ENCODE peak calls at places on chromosomes 5 and 9, in ten cellular contexts. One of them, this sample, is unnamed.

GRCh38 chr5:16737620-16738364 is 121.0 kb upstream of the RETREG1 start:
- DNase-seq in AG04449: no peak
- DNase-seq in colonic mucosa: peak
- DNase-seq in astrocyte: no peak
- DNase-seq in left ventricle myocardium inferior: no peak
- DNase-seq in coronary artery: no peak
- DNase-seq in GM12865: no peak
- DNase-seq in mammary epithelial cell: no peak
- DNase-seq in fibroblast of the aortic adventitia: no peak
- DNase-seq in Peyer's patch: no peak
- DNase-seq in this sample: no peak

GRCh38 chr5:95241635-95242034 is 43.3 kb downstream of the MCTP1 start:
- DNase-seq in AG04449: no peak
- DNase-seq in colonic mucosa: no peak
- DNase-seq in astrocyte: no peak
- DNase-seq in left ventricle myocardium inferior: no peak
- DNase-seq in coronary artery: no peak
- DNase-seq in GM12865: peak
- DNase-seq in mammary epithelial cell: no peak
- DNase-seq in fibroblast of the aortic adventitia: no peak
- DNase-seq in Peyer's patch: no peak
- DNase-seq in this sample: no peak

GRCh38 chr9:21958833-21959232 is 35.4 kb downstream of the CDKN2A start:
- DNase-seq in AG04449: no peak
- DNase-seq in colonic mucosa: no peak
- DNase-seq in astrocyte: no peak
- DNase-seq in left ventricle myocardium inferior: no peak
- DNase-seq in coronary artery: no peak
- DNase-seq in GM12865: no peak
- DNase-seq in mammary epithelial cell: no peak
- DNase-seq in fibroblast of the aortic adventitia: no peak
- DNase-seq in Peyer's patch: no peak
- DNase-seq in this sample: no peak

GRCh38 chr5:177313561-177314259 is 2.0 kb upstream of the MXD3 start:
- DNase-seq in AG04449: no peak
- DNase-seq in colonic mucosa: no peak
- DNase-seq in astrocyte: no peak
- DNase-seq in left ventricle myocardium inferior: no peak
- DNase-seq in coronary artery: no peak
- DNase-seq in GM12865: no peak
- DNase-seq in mammary epithelial cell: no peak
- DNase-seq in fibroblast of the aortic adventitia: no peak
- DNase-seq in Peyer's patch: peak
- DNase-seq in this sample: no peak

GRCh38 chr9:114693248-114693895 is 11.4 kb upstream of the TEX48 start:
- DNase-seq in AG04449: no peak
- DNase-seq in colonic mucosa: peak
- DNase-seq in astrocyte: no peak
- DNase-seq in left ventricle myocardium inferior: no peak
- DNase-seq in coronary artery: no peak
- DNase-seq in GM12865: no peak
- DNase-seq in mammary epithelial cell: peak
- DNase-seq in fibroblast of the aortic adventitia: no peak
- DNase-seq in Peyer's patch: no peak
- DNase-seq in this sample: no peak

GRCh38 chr5:149229298-149229937 is 42.2 kb upstream of the AFAP1L1 start:
- DNase-seq in AG04449: no peak
- DNase-seq in colonic mucosa: no peak
- DNase-seq in astrocyte: no peak
- DNase-seq in left ventricle myocardium inferior: no peak
- DNase-seq in coronary artery: no peak
- DNase-seq in GM12865: no peak
- DNase-seq in mammary epithelial cell: no peak
- DNase-seq in fibroblast of the aortic adventitia: no peak
- DNase-seq in Peyer's patch: no peak
- DNase-seq in this sample: no peak

GRCh38 chr9:33638516-33638915 is 114.5 kb downstream of the ANKRD18B start:
- DNase-seq in AG04449: no peak
- DNase-seq in colonic mucosa: no peak
- DNase-seq in astrocyte: no peak
- DNase-seq in left ventricle myocardium inferior: no peak
- DNase-seq in coronary artery: no peak
- DNase-seq in GM12865: no peak
- DNase-seq in mammary epithelial cell: no peak
- DNase-seq in fibroblast of the aortic adventitia: no peak
- DNase-seq in Peyer's patch: no peak
- DNase-seq in this sample: no peak

GRCh38 chr9:26210338-26210851 is 532.2 kb upstream of the TUSC1 start:
- DNase-seq in AG04449: no peak
- DNase-seq in colonic mucosa: no peak
- DNase-seq in astrocyte: peak
- DNase-seq in left ventricle myocardium inferior: no peak
- DNase-seq in coronary artery: no peak
- DNase-seq in GM12865: no peak
- DNase-seq in mammary epithelial cell: no peak
- DNase-seq in fibroblast of the aortic adventitia: peak
- DNase-seq in Peyer's patch: no peak
- DNase-seq in this sample: peak

GRCh38 chr5:79514391-79515105 is 614 bp upstream of the HOMER1 start:
- DNase-seq in AG04449: peak
- DNase-seq in colonic mucosa: peak
- DNase-seq in astrocyte: peak
- DNase-seq in left ventricle myocardium inferior: peak
- DNase-seq in coronary artery: peak
- DNase-seq in GM12865: peak
- DNase-seq in mammary epithelial cell: peak
- DNase-seq in fibroblast of the aortic adventitia: peak
- DNase-seq in Peyer's patch: peak
- DNase-seq in this sample: peak

GRCh38 chr5:79511945-79512493 is 1.9 kb downstream of the HOMER1 start:
- DNase-seq in AG04449: no peak
- DNase-seq in colonic mucosa: no peak
- DNase-seq in astrocyte: no peak
- DNase-seq in left ventricle myocardium inferior: no peak
- DNase-seq in coronary artery: no peak
- DNase-seq in GM12865: no peak
- DNase-seq in mammary epithelial cell: no peak
- DNase-seq in fibroblast of the aortic adventitia: no peak
- DNase-seq in Peyer's patch: no peak
- DNase-seq in this sample: no peak

GRCh38 chr5:79510638-79511037 is 3.3 kb downstream of the HOMER1 start:
- DNase-seq in AG04449: no peak
- DNase-seq in colonic mucosa: no peak
- DNase-seq in astrocyte: no peak
- DNase-seq in left ventricle myocardium inferior: peak
- DNase-seq in coronary artery: no peak
- DNase-seq in GM12865: no peak
- DNase-seq in mammary epithelial cell: no peak
- DNase-seq in fibroblast of the aortic adventitia: no peak
- DNase-seq in Peyer's patch: no peak
- DNase-seq in this sample: no peak

GRCh38 chr5:79512692-79513518 is 1.0 kb downstream of the HOMER1 start:
- DNase-seq in AG04449: no peak
- DNase-seq in colonic mucosa: no peak
- DNase-seq in astrocyte: no peak
- DNase-seq in left ventricle myocardium inferior: no peak
- DNase-seq in coronary artery: no peak
- DNase-seq in GM12865: peak
- DNase-seq in mammary epithelial cell: peak
- DNase-seq in fibroblast of the aortic adventitia: peak
- DNase-seq in Peyer's patch: no peak
- DNase-seq in this sample: no peak

DNA sequence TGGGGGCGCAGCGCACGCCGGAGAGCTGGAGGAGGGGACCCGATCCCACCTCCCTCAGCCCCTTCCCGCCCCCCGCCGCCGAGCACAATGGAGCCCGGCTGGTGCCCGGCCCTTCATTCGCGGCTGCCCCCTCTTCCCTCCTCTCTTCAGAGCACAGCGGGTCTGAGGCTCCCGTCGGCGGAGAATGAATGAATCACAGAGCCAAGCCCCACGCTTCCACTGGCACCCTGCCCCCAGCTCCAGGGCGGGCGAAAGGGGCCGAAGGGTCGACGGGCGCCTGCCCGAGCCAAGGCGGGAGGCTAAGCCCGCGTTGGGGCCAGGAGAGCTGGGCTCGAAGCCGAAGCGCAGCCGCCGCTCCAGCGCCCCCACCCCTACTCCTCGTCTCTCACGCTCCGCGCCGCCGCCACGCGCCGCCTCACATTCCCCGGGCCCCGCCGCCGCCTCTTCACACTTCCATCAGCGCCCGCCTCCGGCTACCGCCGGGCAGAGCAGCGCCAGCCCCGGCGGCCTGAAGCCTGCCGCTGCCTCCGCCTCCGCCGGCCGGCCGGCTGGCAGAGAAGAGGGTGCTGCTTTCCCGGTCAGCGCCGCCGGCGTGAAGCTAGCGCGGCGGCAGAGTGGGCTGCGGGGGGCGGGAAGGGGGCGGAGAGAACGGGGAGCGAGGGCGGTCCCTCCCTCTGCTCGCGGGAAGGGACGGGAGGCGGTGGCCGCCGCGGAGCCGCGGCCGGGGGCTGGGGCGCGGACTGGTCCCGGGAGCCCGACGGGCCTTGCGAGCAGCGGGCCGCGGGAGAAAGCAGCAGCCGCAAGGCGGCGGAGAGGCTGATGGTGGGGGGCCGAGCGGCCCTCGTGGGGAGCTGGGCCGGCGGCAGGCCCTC is at the start of gene HOMER1:
- DNase-seq in AG04449: no peak
- DNase-seq in colonic mucosa: peak
- DNase-seq in astrocyte: peak
- DNase-seq in left ventricle myocardium inferior: peak
- DNase-seq in coronary artery: peak
- DNase-seq in GM12865: peak
- DNase-seq in mammary epithelial cell: peak
- DNase-seq in fibroblast of the aortic adventitia: peak
- DNase-seq in Peyer's patch: peak
- DNase-seq in this sample: peak
- TF ChIP-seq CTCF in AG04449: no peak
- TF ChIP-seq CTCF in colonic mucosa: no peak
- TF ChIP-seq CTCF in astrocyte: no peak
- TF ChIP-seq CTCF in left ventricle myocardium inferior: no peak
- TF ChIP-seq CTCF in coronary artery: no peak
- TF ChIP-seq CTCF in GM12865: no peak
- TF ChIP-seq CTCF in mammary epithelial cell: no peak
- TF ChIP-seq CTCF in fibroblast of the aortic adventitia: no peak
- TF ChIP-seq CTCF in Peyer's patch: peak
- TF ChIP-seq CTCF in this sample: no peak

GRCh38 chr9:92911496-92912475 is 33.9 kb upstream of the ZNF484 start:
- DNase-seq in AG04449: no peak
- DNase-seq in colonic mucosa: no peak
- DNase-seq in astrocyte: no peak
- DNase-seq in left ventricle myocardium inferior: no peak
- DNase-seq in coronary artery: no peak
- DNase-seq in GM12865: no peak
- DNase-seq in mammary epithelial cell: peak
- DNase-seq in fibroblast of the aortic adventitia: no peak
- DNase-seq in Peyer's patch: no peak
- DNase-seq in this sample: peak
- H3K4me3 ChIP-seq in AG04449: no peak
- H3K4me3 ChIP-seq in colonic mucosa: no peak
- H3K4me3 ChIP-seq in astrocyte: no peak
- H3K4me3 ChIP-seq in left ventricle myocardium inferior: no peak
- H3K4me3 ChIP-seq in coronary artery: no peak
- H3K4me3 ChIP-seq in GM12865: no peak
- H3K4me3 ChIP-seq in mammary epithelial cell: no peak
- H3K4me3 ChIP-seq in fibroblast of the aortic adventitia: no peak
- H3K4me3 ChIP-seq in Peyer's patch: no peak
- H3K4me3 ChIP-seq in this sample: no peak

GRCh38 chr9:136859821-136860269 is 6.3 kb downstream of the EDF1 start:
- DNase-seq in AG04449: no peak
- DNase-seq in colonic mucosa: peak
- DNase-seq in astrocyte: no peak
- DNase-seq in left ventricle myocardium inferior: peak
- DNase-seq in coronary artery: no peak
- DNase-seq in GM12865: no peak
- DNase-seq in mammary epithelial cell: no peak
- DNase-seq in fibroblast of the aortic adventitia: no peak
- DNase-seq in Peyer's patch: peak
- DNase-seq in this sample: no peak

GRCh38 chr9:136858452-136858843 is 6.3 kb downstream of the MAMDC4 start:
- DNase-seq in AG04449: no peak
- DNase-seq in colonic mucosa: peak
- DNase-seq in astrocyte: no peak
- DNase-seq in left ventricle myocardium inferior: no peak
- DNase-seq in coronary artery: no peak
- DNase-seq in GM12865: no peak
- DNase-seq in mammary epithelial cell: no peak
- DNase-seq in fibroblast of the aortic adventitia: no peak
- DNase-seq in Peyer's patch: peak
- DNase-seq in this sample: no peak

GRCh38 chr9:136860529-136860928 is 5.6 kb downstream of the EDF1 start:
- DNase-seq in AG04449: no peak
- DNase-seq in colonic mucosa: peak
- DNase-seq in astrocyte: no peak
- DNase-seq in left ventricle myocardium inferior: no peak
- DNase-seq in coronary artery: no peak
- DNase-seq in GM12865: no peak
- DNase-seq in mammary epithelial cell: no peak
- DNase-seq in fibroblast of the aortic adventitia: no peak
- DNase-seq in Peyer's patch: peak
- DNase-seq in this sample: no peak

GRCh38 chr9:136857606-136858412 is 5.7 kb downstream of the MAMDC4 start:
- DNase-seq in AG04449: no peak
- DNase-seq in colonic mucosa: peak
- DNase-seq in astrocyte: no peak
- DNase-seq in left ventricle myocardium inferior: peak
- DNase-seq in coronary artery: peak
- DNase-seq in GM12865: no peak
- DNase-seq in mammary epithelial cell: no peak
- DNase-seq in fibroblast of the aortic adventitia: no peak
- DNase-seq in Peyer's patch: peak
- DNase-seq in this sample: no peak

DNA sequence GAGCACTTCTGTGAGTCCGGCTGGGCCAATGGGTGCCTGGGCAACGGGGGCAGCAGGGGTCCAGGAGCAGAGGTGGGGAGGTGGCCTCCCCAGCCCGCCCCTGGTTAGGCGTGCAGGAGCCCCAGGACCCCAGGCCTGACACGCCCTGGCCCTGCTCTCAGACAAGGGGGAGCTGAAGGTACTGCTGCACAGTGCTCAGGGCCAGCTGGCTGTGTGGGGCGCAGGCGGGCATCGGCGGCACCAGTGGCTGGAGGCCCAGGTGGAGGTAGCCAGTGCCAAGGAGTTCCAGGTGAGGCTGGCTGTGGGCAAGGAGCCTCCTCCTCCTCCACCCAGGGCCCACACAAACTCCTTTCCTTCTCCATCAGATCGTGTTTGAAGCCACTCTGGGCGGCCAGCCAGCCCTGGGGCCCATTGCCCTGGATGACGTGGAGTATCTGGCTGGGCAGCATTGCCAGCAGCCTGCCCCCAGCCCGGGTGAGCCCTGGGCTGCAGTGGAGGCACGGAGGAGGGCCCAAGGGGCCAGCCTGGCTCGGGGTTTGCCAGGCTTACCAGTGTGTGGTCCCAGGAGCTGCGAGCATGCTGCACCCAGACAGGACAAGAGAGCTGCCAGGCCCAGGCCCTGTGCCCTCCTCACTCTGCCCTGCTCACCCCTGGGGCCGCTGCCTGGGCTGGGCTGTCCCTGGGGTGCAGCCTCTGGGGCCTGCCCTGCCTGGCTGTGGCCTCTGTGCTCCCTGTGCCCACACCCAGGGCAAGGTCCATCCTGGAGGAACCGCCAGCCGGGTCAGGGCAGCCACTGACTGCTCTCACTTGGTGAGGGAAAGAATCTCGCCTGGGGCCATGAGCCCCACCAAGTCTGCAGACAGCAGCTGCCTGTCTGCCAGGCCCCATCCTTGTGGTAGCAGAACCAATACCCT is 7.0 kb downstream of the MAMDC4 start:
- DNase-seq in AG04449: no peak
- DNase-seq in colonic mucosa: peak
- DNase-seq in astrocyte: no peak
- DNase-seq in left ventricle myocardium inferior: peak
- DNase-seq in coronary artery: peak
- DNase-seq in GM12865: no peak
- DNase-seq in mammary epithelial cell: peak
- DNase-seq in fibroblast of the aortic adventitia: peak
- DNase-seq in Peyer's patch: peak
- DNase-seq in this sample: peak
- TF ChIP-seq CTCF in AG04449: no peak
- TF ChIP-seq CTCF in colonic mucosa: no peak
- TF ChIP-seq CTCF in astrocyte: no peak
- TF ChIP-seq CTCF in left ventricle myocardium inferior: no peak
- TF ChIP-seq CTCF in coronary artery: no peak
- TF ChIP-seq CTCF in GM12865: no peak
- TF ChIP-seq CTCF in mammary epithelial cell: no peak
- TF ChIP-seq CTCF in fibroblast of the aortic adventitia: no peak
- TF ChIP-seq CTCF in Peyer's patch: no peak
- TF ChIP-seq CTCF in this sample: no peak

DNA sequence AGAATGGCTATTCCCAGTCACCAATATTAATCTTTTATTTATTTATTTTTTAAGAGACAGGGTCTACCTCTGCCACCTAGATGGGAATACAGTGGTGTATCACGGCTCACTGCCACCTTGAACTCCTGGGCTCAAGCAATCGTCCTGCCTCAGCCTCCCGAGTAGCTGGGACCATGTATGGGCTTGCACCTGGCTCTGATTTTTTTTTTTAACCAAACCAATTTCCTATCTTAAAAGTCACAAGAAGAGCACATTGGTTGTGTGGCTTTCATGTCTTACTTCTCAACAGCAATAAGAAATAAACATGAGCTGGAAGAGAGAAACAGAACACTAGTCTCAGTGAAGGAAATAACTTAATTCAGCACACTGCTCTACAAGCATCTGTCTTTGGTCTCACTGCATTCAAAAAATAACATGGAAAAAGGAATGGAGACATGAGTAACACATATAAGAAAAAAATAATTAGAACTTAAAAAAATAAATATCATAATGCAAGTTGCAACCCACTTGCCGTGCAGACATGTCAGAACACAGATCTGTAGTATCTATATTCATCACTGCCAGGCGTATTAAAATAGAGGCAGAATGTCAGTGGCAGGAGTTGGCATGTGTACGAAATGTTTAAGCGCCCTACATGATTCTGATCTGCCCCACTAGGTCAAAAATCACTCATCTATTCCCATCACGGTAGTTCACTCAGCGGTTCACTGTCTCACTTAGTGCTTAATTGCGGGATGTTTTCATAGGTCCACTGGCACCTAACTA is 66.4 kb downstream of the EFNA5 start:
- DNase-seq in AG04449: no peak
- DNase-seq in colonic mucosa: no peak
- DNase-seq in astrocyte: no peak
- DNase-seq in left ventricle myocardium inferior: no peak
- DNase-seq in coronary artery: no peak
- DNase-seq in GM12865: peak
- DNase-seq in mammary epithelial cell: no peak
- DNase-seq in fibroblast of the aortic adventitia: no peak
- DNase-seq in Peyer's patch: no peak
- DNase-seq in this sample: no peak
- H3K4me3 ChIP-seq in AG04449: no peak
- H3K4me3 ChIP-seq in colonic mucosa: no peak
- H3K4me3 ChIP-seq in astrocyte: no peak
- H3K4me3 ChIP-seq in left ventricle myocardium inferior: peak
- H3K4me3 ChIP-seq in coronary artery: no peak
- H3K4me3 ChIP-seq in GM12865: peak
- H3K4me3 ChIP-seq in mammary epithelial cell: no peak
- H3K4me3 ChIP-seq in fibroblast of the aortic adventitia: no peak
- H3K4me3 ChIP-seq in Peyer's patch: no peak
- H3K4me3 ChIP-seq in this sample: no peak

This sample was measured in AG10803.